ENCODE peak calls at places on chromosomes 3 and 15, in eight cellular contexts. F is fibroblast of lung, A is bronchial epithelial cell, N is neural progenitor cell, B is esophagus muscularis mucosa, I is epithelial cell of esophagus, D is heart left ventricle, Y is adrenal gland. Z is an unnamed sample.

GRCh38 chr15:72554471-72555425 is 80.6 kb downstream of the ARIH1 start:
- DNase-seq in F (peak), A (peak), N (no peak), B (no peak), I (peak), D (no peak), Y (no peak), Z (peak)

GRCh38 chr15:32737246-32737757 is 19.5 kb downstream of the GREM1 start:
- DNase-seq in F (no peak), A (no peak), N (no peak), B (no peak), I (no peak), D (no peak), Y (no peak), Z (peak)

GRCh38 chr15:40763801-40764765 is at the start of gene GCHFR:
- DNase-seq in F (peak), A (no peak), N (peak), B (no peak), I (peak), D (peak), Y (peak), Z (peak)

GRCh38 chr3:119702530-119703527 is at the start of gene CFAP91:
- DNase-seq in F (peak), A (peak), N (peak), B (peak), I (peak), D (peak), Y (peak), Z (peak)

GRCh38 chr3:64530434-64531049 is 157.3 kb downstream of the ADAMTS9 start:
- DNase-seq in F (peak), A (peak), N (peak), B (no peak), I (peak), D (no peak), Y (peak), Z (peak)

GRCh38 chr3:20608054-20608738 is 422.2 kb upstream of the SGO1 start:
- DNase-seq in F (no peak), A (no peak), N (no peak), B (no peak), I (no peak), D (no peak), Y (no peak), Z (no peak)

GRCh38 chr3:125351814-125352456 is 23.2 kb downstream of the ZNF148 start:
- DNase-seq in F (peak), A (peak), N (no peak), B (no peak), I (no peak), D (no peak), Y (no peak), Z (peak)

GRCh38 chr15:52481915-52482314 is 46.8 kb downstream of the MYO5A start:
- DNase-seq in F (peak), A (peak), N (no peak), B (no peak), I (peak), D (no peak), Y (no peak), Z (peak)

GRCh38 chr3:116339441-116340028 is 105.8 kb downstream of the LSAMP start:
- DNase-seq in F (peak), A (no peak), N (no peak), B (no peak), I (no peak), D (peak), Y (peak), Z (peak)

GRCh38 chr3:43073116-43073835 is 32.6 kb downstream of the POMGNT2 start:
- DNase-seq in F (no peak), A (no peak), N (no peak), B (no peak), I (no peak), D (no peak), Y (no peak), Z (no peak)

GRCh38 chr15:39641187-39641889 is 60.5 kb downstream of the THBS1 start:
- DNase-seq in F (peak), A (peak), N (no peak), B (no peak), I (peak), D (no peak), Y (no peak), Z (no peak)

GRCh38 chr3:23712656-23713559 is 92.8 kb upstream of the UBE2E1 start:
- DNase-seq in F (peak), A (peak), N (peak), B (no peak), I (peak), D (peak), Y (peak), Z (peak)

GRCh38 chr3:61631108-61631769 is 69.9 kb downstream of the PTPRG start:
- DNase-seq in F (no peak), A (no peak), N (no peak), B (no peak), I (no peak), D (no peak), Y (no peak), Z (no peak)

GRCh38 chr15:58564967-58565366 is 133.2 kb downstream of the LIPC start:
- DNase-seq in F (no peak), A (no peak), N (no peak), B (peak), I (no peak), D (no peak), Y (peak), Z (no peak)

GRCh38 chr3:71226565-71227281 is 356.8 kb downstream of the FOXP1 start:
- DNase-seq in F (peak), A (no peak), N (no peak), B (no peak), I (no peak), D (peak), Y (no peak), Z (peak)

GRCh38 chr3:152937234-152937633 is 102.3 kb downstream of the P2RY1 start:
- DNase-seq in F (no peak), A (no peak), N (no peak), B (no peak), I (no peak), D (no peak), Y (no peak), Z (peak)

GRCh38 chr3:13708301-13708700 is 159.4 kb downstream of the FBLN2 start:
- DNase-seq in F (no peak), A (no peak), N (no peak), B (no peak), I (no peak), D (no peak), Y (peak), Z (no peak)

GRCh38 chr3:105385868-105386508 is 19.3 kb downstream of the ALCAM start:
- DNase-seq in F (no peak), A (no peak), N (no peak), B (no peak), I (no peak), D (no peak), Y (no peak), Z (peak)

DNA sequence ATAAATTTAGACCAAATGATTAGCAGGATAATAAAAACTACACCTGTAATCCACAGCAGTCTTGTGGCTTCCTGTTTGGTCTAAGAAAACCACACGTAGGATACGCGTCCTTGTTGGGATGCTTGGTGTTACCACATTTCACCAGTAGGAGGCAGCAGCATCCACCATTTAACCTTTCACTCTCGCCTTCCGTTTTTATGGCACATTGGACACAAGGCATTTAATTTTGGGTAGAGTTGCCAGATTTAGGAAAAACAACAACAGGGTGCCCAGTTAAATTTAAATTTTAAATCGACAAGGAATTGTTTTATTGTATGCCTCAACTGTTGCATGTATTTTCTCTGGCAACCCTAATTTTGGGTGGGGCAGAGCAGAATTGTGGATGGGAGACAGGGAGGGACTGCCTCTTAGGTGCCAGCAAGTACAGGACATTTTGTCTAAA is 6.3 kb downstream of the LRRC31 start:
- DNase-seq in F (peak), A (peak), N (peak), B (no peak), I (peak), D (peak), Y (peak), Z (peak)
- H3K4me3 ChIP-seq in F (no peak), A (no peak), N (no peak), B (no peak), I (no peak), D (no peak), Y (no peak), Z (no peak)

DNA sequence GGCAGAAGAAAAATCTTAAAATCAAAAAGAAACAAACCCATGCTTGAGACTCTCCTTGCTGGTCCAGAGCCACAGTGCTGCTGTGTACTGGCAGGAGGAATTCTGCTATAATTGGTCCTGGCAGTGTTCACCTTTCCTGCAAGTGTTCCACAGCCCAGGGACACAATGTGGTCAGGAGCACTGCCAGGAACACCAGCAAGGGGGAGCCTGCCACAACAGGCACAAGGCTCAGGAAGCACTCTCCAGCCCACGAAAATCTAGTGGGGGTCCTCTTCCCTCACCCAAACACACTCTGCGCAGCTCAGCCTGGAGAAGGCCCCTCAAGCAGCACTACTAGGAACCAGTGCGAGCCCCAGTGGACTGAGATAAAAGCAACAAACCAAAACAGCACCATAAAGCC is 92.9 kb downstream of the UBE3A start:
- DNase-seq in F (peak), A (peak), N (peak), B (no peak), I (peak), D (peak), Y (peak), Z (peak)
- TF ChIP-seq CTCF in F (peak), A (peak), N (peak), B (peak), I (peak), D (peak), Y (no peak), Z (peak)

GRCh38 chr3:191331443-191331842 is 1.1 kb upstream of the UTS2B start:
- DNase-seq in F (peak), A (peak), N (no peak), B (no peak), I (peak), D (no peak), Y (no peak), Z (peak)
- H3K4me3 ChIP-seq in F (peak), A (no peak), N (peak), B (peak), I (peak), D (peak), Y (no peak), Z (peak)

DNA sequence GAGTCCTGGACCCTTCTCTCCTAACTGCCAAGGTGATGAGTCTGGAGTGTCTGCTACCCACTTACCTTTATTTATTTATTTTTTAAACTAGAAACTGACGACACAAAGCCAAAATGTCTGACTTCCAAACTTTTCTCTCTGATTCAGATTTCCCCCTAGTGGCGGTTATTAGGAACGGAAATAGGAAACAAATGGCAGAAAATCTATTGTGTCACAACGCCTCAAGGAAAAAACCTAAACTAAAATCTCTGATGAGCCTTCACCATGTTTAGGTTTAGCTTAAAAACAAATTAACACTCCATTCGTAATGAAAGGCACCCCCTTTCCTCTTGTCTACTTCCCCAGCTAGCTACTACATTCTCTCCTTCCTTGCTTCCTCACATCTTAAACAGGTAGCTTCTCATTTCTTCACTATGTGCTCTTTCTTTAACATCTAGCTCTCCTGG is 94.0 kb upstream of the MEX3B start:
- DNase-seq in F (peak), A (peak), N (peak), B (no peak), I (peak), D (no peak), Y (no peak), Z (peak)
- TF ChIP-seq CTCF in F (peak), A (peak), N (peak), B (peak), I (peak), D (peak), Y (peak), Z (peak)

GRCh38 chr3:133506215-133506901 is 67.1 kb upstream of the CDV3 start:
- DNase-seq in F (no peak), A (no peak), N (no peak), B (peak), I (peak), D (no peak), Y (no peak), Z (no peak)
- H3K4me3 ChIP-seq in F (no peak), A (no peak), N (no peak), B (no peak), I (no peak), D (peak), Y (no peak), Z (no peak)

GRCh38 chr15:44545934-44546802 is 9.2 kb downstream of the EIF3J start:
- DNase-seq in F (peak), A (peak), N (no peak), B (no peak), I (peak), D (no peak), Y (peak), Z (peak)

GRCh38 chr15:44554934-44555723 is 18.2 kb downstream of the EIF3J start:
- DNase-seq in F (no peak), A (no peak), N (no peak), B (no peak), I (no peak), D (no peak), Y (no peak), Z (no peak)

GRCh38 chr15:44550734-44551133 is 13.8 kb downstream of the EIF3J start:
- DNase-seq in F (no peak), A (no peak), N (no peak), B (no peak), I (no peak), D (no peak), Y (no peak), Z (no peak)

DNA sequence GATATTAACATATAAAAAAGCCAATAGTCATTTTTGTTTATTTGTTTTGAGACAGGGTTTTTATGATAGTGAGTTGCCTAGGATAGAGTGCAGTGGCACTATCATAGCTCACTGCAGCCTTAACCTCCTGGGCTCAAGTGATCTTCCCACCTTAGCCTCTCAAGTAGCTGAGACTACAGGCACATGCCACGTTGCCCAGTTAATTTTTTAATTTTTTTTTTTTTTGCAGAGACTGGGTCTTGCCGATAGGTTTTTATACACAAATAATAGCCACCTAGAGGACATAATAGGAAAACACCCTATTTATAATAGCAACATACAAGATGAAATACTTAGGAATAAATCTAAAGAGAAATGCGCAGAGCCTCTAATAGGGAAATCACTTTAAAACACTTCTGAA is 13.3 kb downstream of the EIF3J start:
- DNase-seq in F (peak), A (peak), N (no peak), B (no peak), I (peak), D (no peak), Y (no peak), Z (peak)
- TF ChIP-seq CTCF in F (peak), A (peak), N (peak), B (peak), I (peak), D (peak), Y (peak), Z (peak)

GRCh38 chr15:59976480-59976879 is 27.6 kb upstream of the FOXB1 start:
- DNase-seq in F (no peak), A (no peak), N (no peak), B (no peak), I (no peak), D (no peak), Y (no peak), Z (no peak)
- H3K4me3 ChIP-seq in F (no peak), A (no peak), N (no peak), B (no peak), I (no peak), D (no peak), Y (no peak), Z (no peak)

DNA sequence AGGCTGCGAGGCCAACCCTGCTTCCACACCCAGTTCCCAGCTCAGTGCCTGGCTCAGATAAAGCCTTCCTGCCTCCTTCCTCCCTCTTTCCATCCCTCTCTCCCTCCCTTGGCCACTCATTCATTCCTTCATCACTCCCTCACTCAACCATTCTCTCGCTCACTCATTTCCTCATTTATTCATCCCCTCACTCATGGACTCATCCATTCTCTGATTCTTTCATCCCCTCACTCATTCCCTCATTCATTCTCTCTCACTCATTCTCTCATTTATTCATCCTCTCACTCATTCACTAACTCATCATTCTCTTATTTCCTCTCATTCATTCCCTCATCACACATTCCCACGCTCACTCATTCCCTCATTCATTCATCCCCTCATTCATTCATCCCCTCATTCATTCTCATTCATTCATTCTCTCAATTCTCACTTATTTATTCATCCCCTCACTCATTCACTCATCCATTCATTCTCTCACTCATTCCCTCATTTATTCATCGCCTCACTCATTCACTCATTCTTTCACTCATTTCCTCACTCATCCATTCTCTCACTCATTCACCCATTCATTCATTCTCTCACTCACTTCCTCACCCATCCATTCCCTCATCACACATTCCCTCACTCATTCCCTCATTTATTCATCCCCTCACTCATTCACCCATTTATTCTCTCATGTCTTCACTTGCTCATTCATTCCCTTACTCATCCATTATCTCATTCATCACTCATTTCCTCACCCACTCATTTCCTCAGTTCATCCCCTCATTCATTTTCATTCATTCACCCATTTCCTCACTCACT is 13.2 kb downstream of the ABTB1 start:
- DNase-seq in F (no peak), A (peak), N (no peak), B (no peak), I (no peak), D (no peak), Y (no peak), Z (no peak)
- TF ChIP-seq CTCF in F (no peak), A (no peak), N (no peak), B (no peak), I (no peak), D (no peak), Y (no peak), Z (no peak)

DNA sequence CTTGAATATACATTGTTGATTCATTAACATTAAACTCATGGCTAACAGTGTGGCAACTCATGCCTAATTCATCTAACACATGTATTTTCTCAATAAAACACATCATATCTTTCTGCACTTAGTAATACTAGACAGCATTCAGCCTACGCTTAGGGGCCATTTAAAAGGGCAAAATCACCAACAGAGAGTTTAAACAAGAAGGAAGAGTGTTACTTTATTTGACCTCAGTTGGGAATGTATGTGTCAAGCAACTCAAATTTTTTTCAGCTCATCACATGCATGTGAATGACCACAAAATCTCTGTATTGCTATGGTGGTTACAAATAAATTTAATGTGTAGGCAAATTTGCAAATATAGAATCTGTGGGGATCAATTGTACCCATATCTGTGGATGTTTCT is 128.8 kb upstream of the AADACL2 start:
- DNase-seq in F (no peak), A (no peak), N (no peak), B (no peak), I (no peak), D (no peak), Y (no peak), Z (no peak)
- H3K4me3 ChIP-seq in F (no peak), A (no peak), N (no peak), B (no peak), I (no peak), D (no peak), Y (no peak), Z (no peak)

GRCh38 chr3:109098245-109098644 is 19.7 kb downstream of the MORC1 start:
- DNase-seq in F (no peak), A (peak), N (peak), B (no peak), I (peak), D (no peak), Y (no peak), Z (no peak)
- TF ChIP-seq CTCF in F (no peak), A (peak), N (peak), B (no peak), I (peak), D (no peak), Y (no peak), Z (no peak)